ENCODE peak calls at places on chromosome 22, in six cellular contexts. L is heart right ventricle, Y is cardiac muscle cell, H is cardiac fibroblast, M is tibial artery, A is dorsolateral prefrontal cortex. O is an unnamed sample.

GRCh38 chr22:24428751-24429410 is 1.5 kb downstream of the ADORA2A start:
- DNase-seq in L (peak), Y (no peak), H (no peak), M (peak), A (no peak), O (no peak)

GRCh38 chr22:24066260-24066659 is 55.2 kb downstream of the CABIN1 start:
- DNase-seq in L (no peak), Y (no peak), H (no peak), M (no peak), A (no peak), O (no peak)

GRCh38 chr22:48146426-48146825 is 1384.0 kb downstream of the TBC1D22A start:
- DNase-seq in L (no peak), Y (no peak), H (no peak), M (no peak), A (no peak), O (no peak)

GRCh38 chr22:38824587-38824986 is 19.2 kb downstream of the NPTXR start:
- DNase-seq in L (peak), Y (peak), H (peak), M (no peak), A (peak), O (peak)

GRCh38 chr22:39242809-39243442 is 1.9 kb downstream of the PDGFB start:
- DNase-seq in L (no peak), Y (no peak), H (no peak), M (no peak), A (no peak), O (no peak)

GRCh38 chr22:28799125-28799833 is 1.1 kb downstream of the XBP1 start:
- DNase-seq in L (no peak), Y (no peak), H (peak), M (peak), A (peak), O (peak)

GRCh38 chr22:47918936-47919505 is 1156.6 kb downstream of the TBC1D22A start:
- DNase-seq in L (no peak), Y (no peak), H (no peak), M (no peak), A (no peak), O (no peak)

GRCh38 chr22:49015993-49016908 is 811.4 kb downstream of the BRD1 start:
- DNase-seq in L (peak), Y (no peak), H (no peak), M (peak), A (no peak), O (no peak)

GRCh38 chr22:43451651-43452050 is 39.8 kb downstream of the MPPED1 start:
- DNase-seq in L (no peak), Y (no peak), H (no peak), M (no peak), A (no peak), O (no peak)

GRCh38 chr22:33325232-33326004 is 267.2 kb upstream of the SYN3 start:
- DNase-seq in L (no peak), Y (peak), H (no peak), M (no peak), A (no peak), O (no peak)

GRCh38 chr22:37823134-37823985 is at the start of gene GALR3:
- DNase-seq in L (no peak), Y (no peak), H (no peak), M (no peak), A (no peak), O (no peak)

GRCh38 chr22:23533328-23533762 is 46.7 kb downstream of the IGLL1 start:
- DNase-seq in L (no peak), Y (peak), H (peak), M (peak), A (no peak), O (no peak)

GRCh38 chr22:37728620-37729019 is 31.8 kb downstream of the TRIOBP start:
- DNase-seq in L (no peak), Y (no peak), H (no peak), M (no peak), A (no peak), O (no peak)

GRCh38 chr22:45101828-45102227 is 61.9 kb upstream of the NUP50 start:
- DNase-seq in L (no peak), Y (peak), H (peak), M (peak), A (peak), O (peak)

GRCh38 chr22:42434283-42434682 is 2.1 kb upstream of the NFAM1 start:
- DNase-seq in L (peak), Y (no peak), H (peak), M (no peak), A (no peak), O (no peak)

GRCh38 chr22:27995801-27996528 is 76.9 kb upstream of the PITPNB start:
- DNase-seq in L (no peak), Y (no peak), H (no peak), M (no peak), A (no peak), O (no peak)

GRCh38 chr22:45240137-45240809 is 421 bp downstream of the KIAA0930 start:
- DNase-seq in L (peak), Y (no peak), H (peak), M (no peak), A (no peak), O (no peak)

GRCh38 chr22:46056169-46057041 is 79.4 kb upstream of the WNT7B start:
- DNase-seq in L (peak), Y (no peak), H (no peak), M (peak), A (peak), O (peak)

GRCh38 chr22:24009227-24010017 is 1.7 kb upstream of the CABIN1 start:
- DNase-seq in L (no peak), Y (no peak), H (no peak), M (no peak), A (no peak), O (no peak)

GRCh38 chr22:23787600-23787896 is 782 bp downstream of the SMARCB1 start:
- DNase-seq in L (no peak), Y (no peak), H (no peak), M (no peak), A (no peak), O (no peak)

GRCh38 chr22:23526588-23527315 is 53.3 kb downstream of the IGLL1 start:
- DNase-seq in L (no peak), Y (no peak), H (no peak), M (no peak), A (no peak), O (no peak)

GRCh38 chr22:23817146-23817545 is 21.7 kb downstream of the DERL3 start:
- DNase-seq in L (no peak), Y (no peak), H (no peak), M (no peak), A (no peak), O (no peak)

GRCh38 chr22:33666661-33667619 is 253.3 kb downstream of the LARGE1 start:
- DNase-seq in L (no peak), Y (peak), H (no peak), M (no peak), A (no peak), O (no peak)

GRCh38 chr22:50112151-50113118 is 22.6 kb downstream of the MOV10L1 start:
- DNase-seq in L (no peak), Y (no peak), H (peak), M (no peak), A (no peak), O (peak)

GRCh38 chr22:34102633-34103032 is 182.4 kb upstream of the LARGE1 start:
- DNase-seq in L (no peak), Y (peak), H (no peak), M (no peak), A (no peak), O (no peak)

GRCh38 chr22:48379371-48379770 is 1448.3 kb downstream of the BRD1 start:
- DNase-seq in L (no peak), Y (no peak), H (no peak), M (no peak), A (no peak), O (no peak)

GRCh38 chr22:46322711-46323110 is 12.8 kb upstream of the TRMU start:
- DNase-seq in L (no peak), Y (no peak), H (no peak), M (no peak), A (no peak), O (no peak)

GRCh38 chr22:31238057-31238456 is 26.0 kb downstream of the LIMK2 start:
- DNase-seq in L (no peak), Y (no peak), H (no peak), M (no peak), A (no peak), O (no peak)

GRCh38 chr22:42646569-42647525 is 2.3 kb downstream of the CYB5R3 start:
- DNase-seq in L (peak), Y (peak), H (peak), M (no peak), A (no peak), O (no peak)

GRCh38 chr22:48534395-48534958 is 1293.2 kb downstream of the BRD1 start:
- DNase-seq in L (no peak), Y (no peak), H (no peak), M (no peak), A (no peak), O (no peak)

GRCh38 chr22:50527921-50528681 is 1.7 kb downstream of the TYMP start:
- DNase-seq in L (no peak), Y (no peak), H (no peak), M (no peak), A (no peak), O (no peak)

GRCh38 chr22:29813126-29813525 is 24.9 kb downstream of the ASCC2 start:
- DNase-seq in L (no peak), Y (no peak), H (no peak), M (no peak), A (no peak), O (no peak)

GRCh38 chr22:29811377-29811776 is 26.7 kb downstream of the ASCC2 start:
- DNase-seq in L (no peak), Y (no peak), H (no peak), M (no peak), A (no peak), O (no peak)

GRCh38 chr22:29815580-29815979 is 22.5 kb downstream of the ASCC2 start:
- DNase-seq in L (no peak), Y (no peak), H (peak), M (no peak), A (peak), O (no peak)

GRCh38 chr22:29814003-29814402 is 24.1 kb downstream of the ASCC2 start:
- DNase-seq in L (no peak), Y (no peak), H (no peak), M (no peak), A (no peak), O (no peak)

DNA sequence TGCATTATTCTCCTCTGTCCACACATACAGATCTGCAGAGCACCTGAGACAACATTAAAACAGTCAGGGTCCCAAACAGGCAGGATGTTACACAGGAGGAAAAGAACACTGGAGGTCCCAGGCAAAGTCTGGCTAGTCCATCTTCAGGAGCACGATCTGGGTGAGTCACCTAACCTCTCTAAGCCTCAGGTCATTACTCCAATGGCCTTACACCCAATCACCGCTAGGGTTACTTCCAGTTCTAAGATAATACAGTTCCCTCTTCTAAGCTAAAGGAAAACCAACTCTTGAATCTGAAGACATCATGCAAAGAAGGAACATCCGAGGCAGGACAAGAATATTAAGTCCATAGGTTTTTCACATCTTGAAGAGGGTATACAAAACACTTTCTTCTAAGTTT is 24.5 kb downstream of the ASCC2 start:
- DNase-seq in L (no peak), Y (no peak), H (peak), M (no peak), A (no peak), O (peak)
- TF ChIP-seq CTCF in L (no peak), Y (peak), H (peak), M (no peak), A (no peak), O (peak)

DNA sequence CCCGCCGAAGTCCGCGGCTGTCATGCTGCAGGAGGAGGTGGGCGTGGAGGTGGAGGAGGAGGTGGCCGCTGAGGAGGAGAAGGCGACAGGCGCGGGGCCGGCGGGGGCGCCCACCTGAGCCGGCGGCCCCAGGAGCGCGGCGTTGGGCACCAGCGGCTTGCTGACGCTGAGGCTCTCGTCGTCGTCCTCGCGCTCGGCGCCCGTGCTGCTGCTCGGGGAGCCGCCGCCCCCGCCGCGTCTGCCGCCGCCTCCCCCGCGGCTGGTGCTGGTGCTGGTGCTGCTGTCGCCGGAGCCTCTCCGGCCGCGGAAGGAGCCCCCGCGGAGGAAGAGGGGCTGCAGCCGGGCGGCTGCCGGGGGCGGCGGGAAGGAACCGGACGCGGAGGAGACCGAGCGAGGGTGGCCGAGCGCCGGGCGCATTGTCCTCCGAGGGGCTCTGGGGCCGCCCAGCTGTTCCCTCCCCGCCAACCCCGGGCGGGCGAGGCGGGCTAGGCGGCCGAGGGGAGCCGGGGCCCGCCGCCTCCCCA is 387 bp downstream of the TMEM121B start:
- DNase-seq in L (no peak), Y (peak), H (no peak), M (no peak), A (no peak), O (no peak)
- H3K4me3 ChIP-seq in L (peak), Y (peak), H (peak), M (peak), A (peak), O (no peak)

GRCh38 chr22:35685731-35686130 is 31.9 kb upstream of the APOL5 start:
- DNase-seq in L (no peak), Y (no peak), H (no peak), M (no peak), A (no peak), O (peak)

GRCh38 chr22:35683560-35683959 is 34.1 kb upstream of the APOL5 start:
- DNase-seq in L (no peak), Y (no peak), H (no peak), M (no peak), A (no peak), O (no peak)

GRCh38 chr22:35686298-35686697 is 31.4 kb upstream of the APOL5 start:
- DNase-seq in L (no peak), Y (no peak), H (no peak), M (no peak), A (no peak), O (no peak)

GRCh38 chr22:35684732-35685131 is 32.9 kb upstream of the APOL5 start:
- DNase-seq in L (no peak), Y (no peak), H (no peak), M (no peak), A (no peak), O (no peak)

GRCh38 chr22:35684270-35684700 is 33.4 kb upstream of the APOL5 start:
- DNase-seq in L (no peak), Y (peak), H (peak), M (no peak), A (peak), O (peak)
- TF ChIP-seq CTCF in L (peak), Y (peak), H (peak), M (no peak), A (peak), O (peak)

GRCh38 chr22:36355362-36355761 is 32.4 kb downstream of the MYH9 start:
- DNase-seq in L (no peak), Y (no peak), H (peak), M (no peak), A (no peak), O (peak)
- H3K4me3 ChIP-seq in L (no peak), Y (no peak), H (no peak), M (peak), A (no peak), O (no peak)

GRCh38 chr22:21651521-21652009 is 9.5 kb downstream of the SDF2L1 start:
- DNase-seq in L (no peak), Y (no peak), H (no peak), M (no peak), A (no peak), O (no peak)

GRCh38 chr22:21650823-21651520 is 8.9 kb downstream of the SDF2L1 start:
- DNase-seq in L (no peak), Y (no peak), H (no peak), M (no peak), A (no peak), O (no peak)

GRCh38 chr22:21652547-21653545 is 10.7 kb downstream of the SDF2L1 start:
- DNase-seq in L (no peak), Y (no peak), H (no peak), M (no peak), A (no peak), O (no peak)

GRCh38 chr22:21650280-21650679 is 8.2 kb downstream of the SDF2L1 start:
- DNase-seq in L (no peak), Y (no peak), H (no peak), M (no peak), A (no peak), O (no peak)

DNA sequence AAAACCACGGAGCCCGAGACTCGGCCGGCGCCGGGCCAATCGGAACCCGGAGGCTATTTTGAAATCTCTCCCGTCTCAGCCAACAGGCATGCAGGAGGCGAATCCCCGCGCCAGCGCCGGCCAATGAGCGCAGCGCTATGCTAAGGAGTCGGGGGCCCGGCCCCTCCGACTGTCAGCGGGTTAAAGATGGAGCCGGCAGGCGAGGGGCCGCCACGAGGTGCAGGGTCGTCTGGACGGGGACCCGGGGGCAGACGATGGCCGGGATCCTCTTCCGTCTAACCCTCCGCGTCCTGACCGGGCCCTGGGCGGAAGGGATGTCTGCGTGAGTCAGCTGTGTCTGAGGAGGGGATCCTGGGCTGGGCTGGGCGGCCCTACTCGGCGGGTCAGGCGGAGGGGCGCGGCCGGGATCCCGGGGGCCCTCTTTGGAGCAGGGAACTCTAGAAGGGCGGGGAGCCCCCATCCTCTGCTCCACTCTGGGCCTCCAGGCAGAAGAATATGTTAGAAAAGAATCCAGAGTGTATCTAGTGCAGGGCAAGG is 10.0 kb downstream of the SDF2L1 start:
- DNase-seq in L (peak), Y (peak), H (peak), M (peak), A (peak), O (peak)
- TF ChIP-seq CTCF in L (no peak), Y (no peak), H (no peak), M (no peak), A (no peak), O (no peak)

DNA sequence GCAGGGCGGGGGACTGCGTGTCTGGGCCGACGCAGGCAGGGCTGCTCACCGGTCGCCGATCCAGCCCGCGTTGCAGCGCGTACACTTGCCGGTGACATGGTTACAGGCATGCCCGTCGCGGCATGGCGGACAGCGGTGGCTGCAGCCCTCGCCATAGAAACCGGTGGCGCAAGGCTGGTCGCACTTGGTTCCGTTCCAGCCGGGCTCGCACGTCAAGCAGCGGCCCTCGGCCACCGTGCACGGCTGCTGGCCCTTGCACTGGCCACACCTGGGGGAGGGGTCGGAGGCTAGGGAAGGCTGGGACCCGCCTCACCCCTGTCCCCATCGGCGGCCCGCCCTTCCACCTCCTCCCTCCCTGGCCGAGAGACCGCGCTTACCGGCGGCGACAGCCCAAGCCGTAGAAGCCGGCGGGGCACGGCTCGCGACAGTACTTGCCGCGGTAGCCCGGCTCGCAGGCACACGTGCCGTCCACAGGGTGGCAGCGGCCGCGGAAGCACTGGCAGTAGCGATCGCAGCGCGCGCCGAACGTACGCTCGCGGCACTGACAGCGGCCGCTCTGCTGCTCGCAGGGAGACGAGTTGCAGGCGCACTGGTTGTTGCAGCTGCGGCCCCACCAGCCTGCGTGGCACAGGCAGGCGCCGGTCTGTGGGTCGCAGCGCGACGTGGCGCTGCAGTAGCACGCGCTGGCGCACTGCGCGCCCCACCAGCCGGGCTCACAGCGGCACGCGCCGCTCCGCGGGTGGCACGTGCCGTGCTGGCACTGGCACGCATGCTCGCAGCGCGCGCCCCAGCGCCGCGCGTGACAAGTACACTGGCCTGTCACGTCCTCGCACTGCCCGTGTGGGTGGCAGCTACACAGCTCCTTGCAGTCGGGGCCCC is 6.7 kb downstream of the SCARF2 start:
- DNase-seq in L (peak), Y (peak), H (no peak), M (no peak), A (no peak), O (no peak)
- H3K4me3 ChIP-seq in L (no peak), Y (peak), H (no peak), M (no peak), A (peak), O (no peak)

GRCh38 chr22:41285820-41286638 is at the start of gene RANGAP1:
- DNase-seq in L (peak), Y (peak), H (peak), M (peak), A (peak), O (peak)
- TF ChIP-seq CTCF in L (peak), Y (peak), H (peak), M (peak), A (peak), O (peak)

GRCh38 chr22:17836977-17837742 is 62.9 kb upstream of the BID start:
- DNase-seq in L (no peak), Y (no peak), H (no peak), M (no peak), A (peak), O (no peak)
- H3K4me3 ChIP-seq in L (no peak), Y (no peak), H (no peak), M (no peak), A (no peak), O (no peak)

O was measured in fibroblast of mammary gland.